ENCODE peak calls at places on chromosomes 16 and 17, in seven cellular contexts. E, L, Z, B, C, Y and X are unnamed samples.

GRCh38 chr16:85211247-85211910 is 99.1 kb upstream of the CIBAR2 start:
- DNase-seq in E (no peak), L (no peak), Z (no peak), B (no peak), C (peak), Y (no peak), X (peak)

GRCh38 chr16:56600398-56600999 is 7.9 kb upstream of the MT2A start:
- DNase-seq in E (no peak), L (peak), Z (no peak), B (peak), C (peak), Y (no peak), X (peak)

GRCh38 chr16:23145608-23146007 is 3.6 kb downstream of the USP31 start:
- DNase-seq in E (no peak), L (no peak), Z (no peak), B (no peak), C (peak), Y (no peak), X (peak)

GRCh38 chr16:21565816-21566669 is 33.3 kb upstream of the METTL9 start:
- DNase-seq in E (no peak), L (no peak), Z (peak), B (no peak), C (no peak), Y (no peak), X (no peak)

GRCh38 chr17:21007646-21008045 is 35.2 kb downstream of the USP22 start:
- DNase-seq in E (no peak), L (no peak), Z (no peak), B (no peak), C (no peak), Y (no peak), X (no peak)

GRCh38 chr16:69563605-69564580 is 1.9 kb upstream of the NFAT5 start:
- DNase-seq in E (no peak), L (peak), Z (peak), B (peak), C (peak), Y (no peak), X (peak)

GRCh38 chr17:42171831-42172230 is 9.1 kb downstream of the KCNH4 start:
- DNase-seq in E (no peak), L (no peak), Z (no peak), B (no peak), C (no peak), Y (no peak), X (no peak)

GRCh38 chr17:79921411-79922160 is 82.3 kb upstream of the CBX4 start:
- DNase-seq in E (no peak), L (no peak), Z (no peak), B (no peak), C (no peak), Y (no peak), X (no peak)

GRCh38 chr16:71467810-71468209 is 5.8 kb upstream of the ZNF23 start:
- DNase-seq in E (no peak), L (peak), Z (peak), B (no peak), C (peak), Y (no peak), X (peak)

GRCh38 chr17:57553991-57554825 is 190.9 kb downstream of the CCDC182 start:
- DNase-seq in E (no peak), L (no peak), Z (no peak), B (peak), C (peak), Y (no peak), X (peak)

GRCh38 chr17:1997587-1998425 is 27.3 kb downstream of the RTN4RL1 start:
- DNase-seq in E (no peak), L (no peak), Z (no peak), B (peak), C (no peak), Y (no peak), X (no peak)

GRCh38 chr16:62752837-62753236 is 716.6 kb upstream of the CDH8 start:
- DNase-seq in E (no peak), L (no peak), Z (no peak), B (no peak), C (no peak), Y (no peak), X (no peak)

GRCh38 chr17:62017912-62018311 is 47.2 kb downstream of the MED13 start:
- DNase-seq in E (no peak), L (no peak), Z (no peak), B (no peak), C (peak), Y (no peak), X (no peak)

GRCh38 chr16:85535352-85536072 is 77.6 kb upstream of the GSE1 start:
- DNase-seq in E (no peak), L (no peak), Z (no peak), B (no peak), C (no peak), Y (no peak), X (no peak)

GRCh38 chr17:72249441-72249840 is 128.6 kb downstream of the SOX9 start:
- DNase-seq in E (no peak), L (no peak), Z (no peak), B (no peak), C (no peak), Y (no peak), X (no peak)

GRCh38 chr16:81717662-81718189 is 61.4 kb upstream of the PLCG2 start:
- DNase-seq in E (no peak), L (no peak), Z (no peak), B (no peak), C (no peak), Y (no peak), X (no peak)

GRCh38 chr17:77644981-77645380 is 313.5 kb upstream of the TNRC6C start:
- DNase-seq in E (no peak), L (peak), Z (peak), B (no peak), C (no peak), Y (no peak), X (no peak)

GRCh38 chr16:68264128-68265077 is at the start of gene SLC7A6:
- DNase-seq in E (no peak), L (peak), Z (peak), B (peak), C (peak), Y (no peak), X (peak)

GRCh38 chr17:69607162-69607834 is 192.8 kb downstream of the MAP2K6 start:
- DNase-seq in E (peak), L (no peak), Z (no peak), B (peak), C (peak), Y (peak), X (peak)

GRCh38 chr17:21019976-21020575 is 22.7 kb downstream of the USP22 start:
- DNase-seq in E (no peak), L (peak), Z (no peak), B (peak), C (peak), Y (no peak), X (no peak)

GRCh38 chr16:69451166-69451565 is 26.7 kb downstream of the CYB5B start:
- DNase-seq in E (no peak), L (no peak), Z (no peak), B (no peak), C (no peak), Y (no peak), X (peak)

GRCh38 chr17:79974786-79975497 is 60.7 kb downstream of the TBC1D16 start:
- DNase-seq in E (no peak), L (no peak), Z (no peak), B (no peak), C (no peak), Y (no peak), X (no peak)

GRCh38 chr17:43368740-43369506 is 29.9 kb upstream of the ARL4D start:
- DNase-seq in E (peak), L (peak), Z (peak), B (peak), C (peak), Y (no peak), X (peak)

GRCh38 chr16:82874251-82874650 is 247.5 kb downstream of the CDH13 start:
- DNase-seq in E (no peak), L (no peak), Z (no peak), B (no peak), C (peak), Y (no peak), X (no peak)